ENCODE peak calls at places on chromosomes 12 and 14, in four cellular contexts. S is GM23338, F is stomach, N is sigmoid colon. H is an unnamed sample.

GRCh38 chr14:89365071-89365801 is 51.8 kb downstream of the FOXN3 start:
- DNase-seq in N (no peak), S (no peak), F (peak), H (no peak)

GRCh38 chr14:99437706-99438105 is 43.0 kb downstream of the SETD3 start:
- DNase-seq in S (no peak), F (no peak), N (no peak), H (no peak)

GRCh38 chr14:70771781-70772212 is 37.5 kb downstream of the MAP3K9 start:
- DNase-seq in N (no peak), F (no peak), S (peak), H (no peak)

GRCh38 chr14:104331871-104332605 is 193.7 kb downstream of the KIF26A start:
- DNase-seq in F (peak), S (no peak), N (no peak), H (no peak)

GRCh38 chr14:100580316-100581227 is 6.6 kb downstream of the BEGAIN start:
- DNase-seq in S (no peak), N (peak), F (no peak), H (no peak)

GRCh38 chr12:110037315-110037714 is 11.0 kb downstream of the C12orf76 start:
- DNase-seq in F (no peak), S (no peak), N (no peak), H (no peak)

GRCh38 chr12:75308279-75308678 is 21.8 kb downstream of the CAPS2 start:
- DNase-seq in S (no peak), F (no peak), N (no peak), H (no peak)

GRCh38 chr12:77122236-77122635 is 56.9 kb upstream of the E2F7 start:
- DNase-seq in S (no peak), F (no peak), N (no peak), H (no peak)

GRCh38 chr14:101241807-101242278 is 319.5 kb upstream of the DIO3 start:
- DNase-seq in S (peak), N (no peak), F (no peak), H (no peak)

GRCh38 chr12:132178801-132179401 is 34.6 kb downstream of the NOC4L start:
- DNase-seq in N (no peak), F (no peak), S (peak), H (peak)

GRCh38 chr12:122665349-122665748 is 37.8 kb downstream of the HCAR2 start:
- DNase-seq in N (no peak), F (no peak), S (no peak), H (no peak)

GRCh38 chr14:99075771-99076370 is 196.1 kb downstream of the BCL11B start:
- DNase-seq in F (no peak), N (no peak), S (no peak), H (no peak)

GRCh38 chr14:32654106-32654505 is 284.6 kb upstream of the NPAS3 start:
- DNase-seq in F (no peak), N (no peak), S (no peak), H (no peak)

GRCh38 chr12:64976131-64976530 is 145.0 kb downstream of the WIF1 start:
- DNase-seq in N (no peak), S (no peak), F (no peak), H (no peak)

GRCh38 chr12:29640589-29641345 is 143.0 kb downstream of the TMTC1 start:
- DNase-seq in S (peak), N (no peak), F (no peak), H (no peak)

GRCh38 chr12:122420471-122421262 is 1.8 kb downstream of the CLIP1 start:
- DNase-seq in N (peak), S (no peak), F (no peak), H (no peak)

GRCh38 chr12:49331360-49332222 is 5.4 kb downstream of the C1QL4 start:
- DNase-seq in F (peak), N (peak), S (peak), H (peak)

GRCh38 chr14:99158150-99158549 is 113.8 kb downstream of the BCL11B start:
- DNase-seq in S (no peak), N (peak), F (no peak), H (no peak)

GRCh38 chr12:7100239-7100638 is 8.0 kb upstream of the C1R start:
- DNase-seq in N (peak), S (no peak), F (no peak), H (no peak)

GRCh38 chr12:103751600-103751999 is 89.4 kb downstream of the NT5DC3 start:
- DNase-seq in S (no peak), N (no peak), F (no peak), H (no peak)

GRCh38 chr14:78705989-78706388 is 535.8 kb downstream of the NRXN3 start:
- DNase-seq in N (no peak), F (no peak), S (no peak), H (no peak)

GRCh38 chr14:71852201-71852600 is 80.0 kb upstream of the RGS6 start:
- DNase-seq in S (no peak), F (no peak), N (no peak), H (no peak)

GRCh38 chr12:94147991-94148840 is at the start of gene PLXNC1:
- DNase-seq in S (peak), F (peak), N (no peak), H (no peak)

GRCh38 chr12:31280183-31280582 is 45.8 kb downstream of the SINHCAF start:
- DNase-seq in S (no peak), F (no peak), N (no peak), H (no peak)

GRCh38 chr12:28963554-28963953 is 185.5 kb upstream of the FAR2 start:
- DNase-seq in S (peak), N (no peak), F (no peak), H (no peak)

GRCh38 chr14:30160608-30161007 is 233.0 kb upstream of the PRKD1 start:
- DNase-seq in S (no peak), N (no peak), F (no peak), H (no peak)

GRCh38 chr12:123608192-123608591 is 6.3 kb downstream of the DDX55 start:
- DNase-seq in N (no peak), S (no peak), F (no peak), H (no peak)

GRCh38 chr14:55271572-55272414 is 572 bp downstream of the FBXO34 start:
- DNase-seq in S (peak), N (peak), F (peak), H (peak)
- TF ChIP-seq POLR2AphosphoS5 in S (peak), N (peak), F (peak), H (peak)

GRCh38 chr12:19893514-19893913 is 454.2 kb downstream of the AEBP2 start:
- DNase-seq in F (no peak), S (peak), N (no peak), H (no peak)
- TF ChIP-seq CTCF in F (no peak), S (peak), N (no peak), H (no peak)

GRCh38 chr12:120540445-120540844 is 6.3 kb downstream of the RNF10 start:
- DNase-seq in F (no peak), N (no peak), S (no peak), H (no peak)
- TF ChIP-seq POLR2AphosphoS5 in F (peak), N (no peak), S (no peak), H (peak)

GRCh38 chr12:54159140-54159539 is 29.6 kb downstream of the SMUG1 start:
- DNase-seq in S (peak), N (no peak), F (peak), H (no peak)
- TF ChIP-seq CTCF in S (peak), N (no peak), F (no peak), H (no peak)

GRCh38 chr14:60204843-60205774 is 39.9 kb upstream of the DHRS7 start:
- DNase-seq in N (no peak), F (no peak), S (peak), H (no peak)
- TF ChIP-seq POLR2AphosphoS5 in N (no peak), F (no peak), S (no peak), H (no peak)

GRCh38 chr12:89618113-89618862 is 90.3 kb downstream of the ATP2B1 start:
- DNase-seq in F (no peak), N (no peak), S (no peak), H (no peak)
- TF ChIP-seq CTCF in F (no peak), N (no peak), S (no peak), H (no peak)

H was measured in prostate gland.